ENCODE peak calls at places on chromosomes 13 and 19, in ten cellular contexts. U is naive thymus-derived CD8-positive, alpha-beta T cell; G is mucosa of gallbladder; K is kidney epithelial cell; W is COLO829; C is activated T-cell treated with anti-CD3 and anti-CD28 coated beads for 1 hour; I is activated naive CD4-positive, alpha-beta T cell; S is CD8-positive, alpha-beta memory T cell; L is kidney tubule cell; Z is aorta. D is an unnamed sample.

GRCh38 chr19:48529156-48529555 is 17.5 kb upstream of the LMTK3 start:
- DNase-seq in L (no peak), S (no peak), K (no peak), C (no peak), G (no peak), U (no peak), W (no peak), Z (no peak), I (no peak), D (no peak)

GRCh38 chr13:80363890-80364503 is 23.1 kb upstream of the SPRY2 start:
- DNase-seq in U (no peak), I (no peak), W (peak; percentile 34), G (no peak), Z (no peak), C (no peak), S (no peak), L (peak; percentile 39), K (no peak), D (peak; percentile 49)

GRCh38 chr13:70703755-70704154 is 595.5 kb upstream of the KLHL1 start:
- DNase-seq in W (no peak), G (no peak), L (no peak), I (no peak), C (no peak), K (peak; percentile 9), U (no peak), Z (no peak), S (no peak), D (peak; percentile 79)

GRCh38 chr19:6248856-6249255 is 30.9 kb downstream of the MLLT1 start:
- DNase-seq in S (no peak), I (no peak), W (peak; percentile 41), K (no peak), L (no peak), C (no peak), G (no peak), Z (no peak), U (no peak), D (no peak)

GRCh38 chr13:28494537-28494860 is 429 bp downstream of the FLT1 start:
- DNase-seq in W (no peak), K (no peak), U (no peak), I (no peak), C (no peak), Z (no peak), S (no peak), G (no peak), L (no peak), D (no peak)

GRCh38 chr13:76632388-76633044 is 253.7 kb downstream of the KCTD12 start:
- DNase-seq in W (no peak), K (no peak), U (no peak), Z (no peak), G (no peak), C (no peak), S (no peak), I (no peak), L (no peak), D (no peak)

GRCh38 chr19:44904426-44904994 is 1.1 kb upstream of the APOE start:
- DNase-seq in I (no peak), Z (no peak), C (no peak), L (no peak), S (no peak), W (no peak), G (no peak), U (no peak), K (no peak), D (no peak)

GRCh38 chr13:84570831-84571230 is 688.6 kb upstream of the SLITRK1 start:
- DNase-seq in S (no peak), C (no peak), L (no peak), Z (no peak), W (no peak), I (no peak), U (no peak), G (no peak), K (no peak), D (no peak)

GRCh38 chr19:35120898-35121297 is 5.3 kb downstream of the FXYD3 start:
- DNase-seq in C (no peak), U (no peak), L (no peak), I (no peak), S (no peak), K (no peak), Z (no peak), G (no peak), W (no peak), D (peak; percentile 59)

GRCh38 chr19:15432629-15433518 is 14.1 kb upstream of the AKAP8L start:
- DNase-seq in L (peak; percentile 90), G (peak; percentile 93), C (peak; percentile 89), U (peak; percentile 89), Z (peak; percentile 96), S (peak; percentile 87), I (peak; percentile 74), W (peak; percentile 95), K (no peak), D (peak; percentile 90)

GRCh38 chr19:5960005-5961001 is 17.6 kb downstream of the RANBP3 start:
- DNase-seq in S (no peak), C (no peak), L (no peak), W (no peak), Z (peak; percentile 58), U (no peak), K (no peak), G (no peak), I (no peak), D (no peak)

GRCh38 chr13:22740264-22740663 is 440.5 kb upstream of the SGCG start:
- DNase-seq in K (no peak), W (no peak), I (no peak), S (no peak), U (no peak), Z (no peak), G (no peak), L (peak; percentile 11), C (no peak), D (peak; percentile 3)

GRCh38 chr19:41226053-41226873 is 7.2 kb downstream of the AXL start:
- DNase-seq in Z (peak; percentile 83), G (peak; percentile 55), W (peak; percentile 39), C (peak; percentile 32), U (no peak), K (no peak), I (no peak), S (peak; percentile 11), L (peak; percentile 94), D (peak; percentile 89)

GRCh38 chr13:72864142-72865035 is 82.5 kb downstream of the PIBF1 start:
- DNase-seq in L (no peak), W (no peak), C (no peak), I (no peak), G (no peak), S (no peak), K (no peak), Z (no peak), U (no peak), D (peak; percentile 5)

GRCh38 chr13:114112231-114112825 is 20.1 kb downstream of the RASA3 start:
- DNase-seq in C (no peak), I (no peak), G (no peak), L (no peak), Z (peak; percentile 35), W (no peak), S (no peak), K (no peak), U (no peak), D (no peak)

GRCh38 chr19:3058009-3058820 is 4.1 kb downstream of the TLE5 start:
- DNase-seq in Z (peak; percentile 39), I (no peak), L (no peak), K (no peak), C (no peak), S (no peak), G (no peak), U (no peak), W (no peak), D (no peak)

GRCh38 chr19:5235458-5236219 is 105.0 kb downstream of the PTPRS start:
- DNase-seq in I (no peak), K (no peak), G (no peak), W (no peak), Z (no peak), L (no peak), C (no peak), U (no peak), S (no peak), D (no peak)

GRCh38 chr19:9808855-9809646 is 9.8 kb downstream of the FBXL12 start:
- DNase-seq in S (peak; percentile 24), L (no peak), Z (no peak), G (no peak), I (no peak), C (no peak), W (no peak), K (no peak), U (no peak), D (no peak)

GRCh38 chr13:45799451-45799850 is 52.1 kb downstream of the SIAH3 start:
- DNase-seq in I (no peak), G (no peak), S (no peak), L (no peak), K (no peak), C (no peak), U (no peak), Z (no peak), W (no peak), D (no peak)

D was measured in PC-3.